ENCODE peak calls at places on chromosomes 12 and 14, in five cellular contexts. Y is T-helper 17 cell, E is ACHN, R is LoVo, K is NCI-H1092. M is an unnamed sample.

GRCh38 chr12:105738036-105738435 is 400.7 kb downstream of the NUAK1 start:
- DNase-seq in E (no peak), Y (no peak), K (no peak), R (no peak), M (no peak)

GRCh38 chr12:22121224-22121623 is 75.2 kb downstream of the CMAS start:
- DNase-seq in Y (peak), K (no peak), R (no peak), E (peak), M (peak)

GRCh38 chr14:100584056-100585031 is 2.9 kb downstream of the BEGAIN start:
- DNase-seq in E (no peak), R (no peak), Y (no peak), K (no peak), M (no peak)

GRCh38 chr12:18798445-18799139 is 60.7 kb downstream of the CAPZA3 start:
- DNase-seq in K (no peak), E (peak), Y (no peak), R (no peak), M (no peak)

GRCh38 chr14:68935761-68936209 is 43.3 kb downstream of the ACTN1 start:
- DNase-seq in Y (no peak), R (no peak), E (no peak), K (no peak), M (no peak)

GRCh38 chr14:24662753-24663152 is 28.8 kb upstream of the GZMB start:
- DNase-seq in R (no peak), K (no peak), Y (no peak), E (no peak), M (no peak)

GRCh38 chr12:120536064-120536791 is 2.1 kb downstream of the RNF10 start:
- DNase-seq in E (no peak), K (no peak), R (no peak), Y (no peak), M (peak)

GRCh38 chr12:70983692-70984091 is 63.2 kb upstream of the PTPRR start:
- DNase-seq in R (no peak), Y (no peak), E (no peak), K (no peak), M (no peak)

GRCh38 chr12:111201036-111201435 is 167.9 kb downstream of the PHETA1 start:
- DNase-seq in Y (no peak), K (no peak), R (no peak), E (no peak), M (no peak)

M was measured in upper lobe of left lung.